ENCODE peak calls at places on chromosomes 13 and 19, in ten cellular contexts. I is left ventricle myocardium inferior; J is neural progenitor cell; C is heart right ventricle; R is transverse colon; N is ovary; A is psoas muscle; H is PC-3; X is CD8-positive, alpha-beta T cell; M is PC-9. F is an unnamed sample.
A peak's percentile ranks its signal among the peaks of the same experiment; 100 is the strongest.

GRCh38 chr19:1074512-1075283 is 7.7 kb downstream of the ARHGAP45 start:
- DNase-seq in I (peak; percentile 86), J (no peak), C (peak; percentile 78), R (peak; percentile 94), N (peak; percentile 65), A (peak; percentile 90), H (peak; percentile 72), X (peak; percentile 94), M (peak; percentile 76), F (no peak)

GRCh38 chr19:48524728-48525127 is 13.1 kb upstream of the LMTK3 start:
- DNase-seq in I (no peak), J (no peak), C (no peak), R (no peak), N (no peak), A (no peak), H (no peak), X (no peak), M (no peak), F (no peak)

GRCh38 chr19:32896516-32897214 is 27.1 kb upstream of the SLC7A9 start:
- DNase-seq in I (no peak), J (no peak), C (no peak), R (no peak), N (no peak), A (no peak), H (no peak), X (no peak), M (no peak), F (no peak)

GRCh38 chr13:48828962-48829405 is 146.7 kb upstream of the FNDC3A start:
- DNase-seq in I (no peak), J (no peak), C (no peak), R (no peak), N (no peak), A (no peak), H (peak; percentile 64), X (no peak), M (peak; percentile 16), F (peak; percentile 63)

GRCh38 chr13:31209172-31209818 is 9.5 kb downstream of the B3GLCT start:
- DNase-seq in I (peak; percentile 69), J (peak; percentile 69), C (peak; percentile 80), R (peak; percentile 11), N (peak; percentile 42), A (peak; percentile 77), H (no peak), X (no peak), M (no peak), F (no peak)

GRCh38 chr19:41792513-41793413 is 3.6 kb upstream of the CEACAM3 start:
- DNase-seq in I (peak; percentile 27), J (peak; percentile 79), C (peak; percentile 13), R (peak; percentile 63), N (no peak), A (peak; percentile 58), H (peak; percentile 93), X (no peak), M (peak; percentile 47), F (peak; percentile 66)

GRCh38 chr13:106619688-106620555 is 52.0 kb upstream of the ARGLU1 start:
- DNase-seq in I (no peak), J (peak; percentile 79), C (peak; percentile 53), R (peak; percentile 26), N (peak; percentile 26), A (no peak), H (peak; percentile 49), X (no peak), M (peak; percentile 12), F (peak; percentile 57)

GRCh38 chr19:3452456-3453068 is 27.8 kb downstream of the SMIM24 start:
- DNase-seq in I (no peak), J (no peak), C (no peak), R (no peak), N (no peak), A (no peak), H (no peak), X (no peak), M (no peak), F (no peak)

GRCh38 chr19:33052352-33052972 is 12.2 kb downstream of the RHPN2 start:
- DNase-seq in I (no peak), J (no peak), C (no peak), R (peak; percentile 54), N (peak; percentile 34), A (no peak), H (peak; percentile 78), X (no peak), M (peak; percentile 53), F (peak; percentile 71)

GRCh38 chr19:56823956-56824355 is 16.6 kb downstream of the PEG3 start:
- DNase-seq in I (no peak), J (no peak), C (no peak), R (no peak), N (no peak), A (no peak), H (no peak), X (no peak), M (no peak), F (no peak)

GRCh38 chr19:56831279-56831678 is 9.2 kb downstream of the PEG3 start:
- DNase-seq in I (no peak), J (no peak), C (no peak), R (no peak), N (no peak), A (no peak), H (no peak), X (no peak), M (no peak), F (no peak)

GRCh38 chr19:56823417-56823816 is 17.1 kb downstream of the PEG3 start:
- DNase-seq in I (no peak), J (no peak), C (no peak), R (no peak), N (no peak), A (no peak), H (no peak), X (no peak), M (no peak), F (no peak)

GRCh38 chr19:56829586-56829985 is 10.9 kb downstream of the PEG3 start:
- DNase-seq in I (no peak), J (no peak), C (no peak), R (no peak), N (no peak), A (no peak), H (no peak), X (no peak), M (no peak), F (no peak)

DNA sequence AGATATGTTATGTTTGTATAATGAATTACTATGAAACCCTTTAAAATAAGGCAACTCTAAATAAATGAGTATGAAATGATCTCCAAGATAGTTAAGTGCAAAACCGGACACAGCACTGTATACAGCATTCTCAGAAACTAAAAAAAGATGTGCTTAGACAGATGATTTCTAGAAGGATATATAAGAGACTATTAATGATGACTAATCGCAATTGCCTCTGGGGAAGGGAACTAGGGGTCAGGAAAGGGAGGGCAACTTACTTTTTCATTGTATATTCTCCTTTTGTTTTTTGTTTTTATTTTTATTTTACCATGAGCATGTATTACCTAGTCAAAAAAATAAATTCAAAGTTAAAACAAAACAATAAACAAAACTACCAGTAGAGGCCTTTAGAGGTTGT is 12.8 kb downstream of the PEG3 start:
- DNase-seq in I (no peak), J (no peak), C (no peak), R (no peak), N (no peak), A (no peak), H (no peak), X (no peak), M (no peak), F (no peak)
- H3K27me3 ChIP-seq in I (no peaks in the 10 kb centered on the region), J (no peaks in the 10 kb centered on the region), C (no peaks in the 10 kb centered on the region), R (no peaks in the 10 kb centered on the region), N (no peaks in the 10 kb centered on the region), A (no peaks in the 10 kb centered on the region), H (no peaks in the 10 kb centered on the region), X (no peaks in the 10 kb centered on the region), M (peaks cover 24% of the 10 kb centered on the region), F (no peaks in the 10 kb centered on the region)

GRCh38 chr19:5480427-5480836 is 25.2 kb downstream of the ZNRF4 start:
- DNase-seq in I (no peak), J (peak; percentile 45), C (no peak), R (peak; percentile 26), N (no peak), A (no peak), H (peak; percentile 44), X (peak; percentile 10), M (peak; percentile 11), F (peak; percentile 16)
- TF ChIP-seq CTCF in I (peak; percentile 53), J (peak; percentile 57), C (peak; percentile 42), R (peak; percentile 39), N (no peak), A (peak; percentile 24), H (peak; percentile 79), X (peak; percentile 37), M (peak; percentile 69), F (peak; percentile 58)

DNA sequence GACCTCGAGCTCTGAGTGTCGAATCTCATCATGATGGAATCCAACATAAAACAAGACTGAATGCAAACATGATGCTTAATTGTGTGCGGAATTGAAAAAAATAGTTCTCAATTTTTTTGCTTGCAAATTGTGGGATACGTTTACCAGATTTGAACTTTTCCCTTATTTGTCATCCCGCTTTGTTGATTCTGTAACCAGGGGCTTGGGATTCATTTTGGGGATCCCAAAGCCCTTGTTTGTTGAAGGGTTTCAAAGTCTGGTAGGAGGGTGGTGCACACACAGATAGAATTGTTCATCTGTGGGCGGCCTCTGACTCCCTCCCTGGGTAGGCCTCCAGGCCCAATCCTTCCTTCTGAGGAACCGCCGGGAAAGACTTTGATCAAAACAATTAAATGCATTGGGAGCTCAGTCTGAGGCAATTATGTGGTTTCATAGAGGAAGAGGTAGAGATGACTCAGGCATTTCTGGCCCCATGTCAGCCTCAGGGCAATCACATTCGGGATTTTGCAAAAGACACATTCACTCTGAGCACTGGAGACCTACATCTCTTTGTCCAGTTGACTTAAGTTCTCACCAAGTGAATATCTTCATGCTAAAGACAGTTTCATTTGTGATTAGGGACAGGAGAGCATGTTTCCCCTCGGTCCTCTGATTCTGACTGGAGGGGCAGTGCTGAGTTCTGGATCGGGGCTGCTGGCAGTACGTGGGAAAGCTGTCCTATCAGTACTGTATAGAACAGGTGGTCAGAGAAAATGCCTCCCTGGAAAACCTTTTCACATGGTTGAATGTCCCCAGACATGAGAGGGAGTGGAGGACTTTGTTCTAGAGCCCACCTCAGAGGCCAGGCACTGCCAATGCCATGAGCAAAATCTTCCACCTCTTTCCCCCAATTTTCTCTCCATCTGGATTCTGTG is 27.8 kb upstream of the IGFL4 start:
- DNase-seq in I (no peak), J (no peak), C (no peak), R (peak; percentile 33), N (no peak), A (no peak), H (peak; percentile 94), X (no peak), M (peak; percentile 78), F (peak; percentile 96)
- H3K27me3 ChIP-seq in I (peaks cover 99% of the 10 kb centered on the region), J (peaks cover 26% of the 10 kb centered on the region), C (peaks cover 95% of the 10 kb centered on the region), R (peaks cover 8% of the 10 kb centered on the region), N (no peaks in the 10 kb centered on the region), A (peaks cover 4% of the 10 kb centered on the region), H (peaks cover 8% of the 10 kb centered on the region), X (no peaks in the 10 kb centered on the region), M (no peaks in the 10 kb centered on the region), F (peaks cover 16% of the 10 kb centered on the region)

DNA sequence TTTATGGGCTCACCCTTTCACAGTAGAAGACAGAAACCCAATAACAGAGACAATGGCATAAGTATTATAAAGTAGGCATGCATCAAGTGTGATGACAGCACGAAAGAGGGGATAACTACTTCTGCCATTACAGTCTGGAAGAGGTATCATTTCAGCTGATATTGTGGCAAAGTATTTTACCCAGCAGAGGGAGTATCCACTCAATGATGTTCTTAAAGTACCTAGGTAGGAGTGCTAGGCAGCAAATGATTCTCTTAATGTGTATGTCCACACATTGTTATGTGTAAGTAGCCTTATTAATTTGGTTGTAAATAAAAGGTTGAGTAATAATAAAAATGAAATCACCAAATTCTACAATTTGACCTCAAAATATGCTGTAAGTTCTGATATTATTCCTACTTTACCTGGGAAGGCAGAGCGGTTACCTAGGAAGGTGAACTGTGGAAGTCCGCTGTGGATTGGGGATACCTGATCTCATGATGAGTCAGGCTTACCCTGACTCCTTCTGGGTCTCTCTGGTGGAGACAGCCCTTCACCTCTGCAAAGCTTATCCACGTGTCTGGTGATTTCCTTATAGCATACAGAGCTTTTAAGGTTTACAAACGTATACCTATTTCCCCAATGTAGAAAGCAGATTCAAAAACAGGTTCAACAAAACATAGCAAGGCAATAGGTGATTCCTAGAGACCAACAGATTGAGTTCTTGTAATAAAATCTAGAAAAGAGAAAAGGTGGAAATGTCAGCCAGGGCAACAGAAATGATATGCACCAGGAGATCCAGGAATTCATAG is 4.0 kb upstream of the UBAC2 start:
- DNase-seq in I (no peak), J (no peak), C (no peak), R (no peak), N (no peak), A (no peak), H (peak; percentile 74), X (no peak), M (peak; percentile 47), F (peak; percentile 85)
- TF ChIP-seq CTCF in I (no peak), J (no peak), C (no peak), R (peak; percentile 37), N (no peak), A (peak; percentile 29), H (peak; percentile 50), X (peak; percentile 54), M (peak; percentile 60), F (no peak)

F was measured in bronchial epithelial cell.